ENCODE peak calls at places on chromosomes 16 and 17, in four cellular contexts. E, P, Q and T are unnamed samples.

GRCh38 chr16:30458561-30459394 is 13.1 kb upstream of the SEPHS2 start:
- DNase-seq in Q (peak; percentile 84), P (peak; percentile 56), E (no peak), T (peak; percentile 72)

GRCh38 chr17:63519116-63519881 is 3.9 kb upstream of the KCNH6 start:
- DNase-seq in P (no peak), E (no peak), Q (no peak), T (no peak)

GRCh38 chr16:49312389-49312990 is 30.9 kb upstream of the CBLN1 start:
- DNase-seq in P (no peak), E (no peak), Q (no peak), T (no peak)

GRCh38 chr16:82059161-82059982 is 24.3 kb downstream of the HSD17B2 start:
- DNase-seq in Q (no peak), P (no peak), E (no peak), T (no peak)

GRCh38 chr17:44219126-44219635 is 294 bp downstream of the UBTF start:
- DNase-seq in E (peak; percentile 56), Q (peak; percentile 88), P (peak; percentile 82), T (peak; percentile 60)

GRCh38 chr17:53971361-53971760 is 148.6 kb downstream of the KIF2B start:
- DNase-seq in E (no peak), P (no peak), Q (no peak), T (no peak)

GRCh38 chr16:627458-628239 is 3.1 kb upstream of the WFIKKN1 start:
- DNase-seq in Q (no peak), E (no peak), P (no peak), T (no peak)

GRCh38 chr17:61551255-61551742 is 39.7 kb downstream of the NACA2 start:
- DNase-seq in Q (peak; percentile 58), P (no peak), E (no peak), T (peak; percentile 27)

GRCh38 chr16:917591-918061 is 53.2 kb downstream of the LMF1 start:
- DNase-seq in P (no peak), Q (no peak), E (no peak), T (no peak)

GRCh38 chr16:86424968-86425367 is 85.4 kb upstream of the FOXF1 start:
- DNase-seq in E (no peak), Q (no peak), P (no peak), T (no peak)

GRCh38 chr17:61486135-61487120 is 34.2 kb downstream of the TBX4 start:
- DNase-seq in Q (no peak), P (no peak), E (no peak), T (no peak)

GRCh38 chr17:66190738-66191606 is 961 bp downstream of the CEP112 start:
- DNase-seq in E (peak; percentile 39), P (no peak), Q (no peak), T (no peak)

GRCh38 chr16:86761117-86761971 is 183.0 kb downstream of the FOXL1 start:
- DNase-seq in Q (peak; percentile 19), E (peak; percentile 58), P (peak; percentile 67), T (peak; percentile 29)

GRCh38 chr16:46737621-46738214 is 10.4 kb downstream of the MYLK3 start:
- DNase-seq in E (peak; percentile 61), Q (no peak), P (no peak), T (no peak)

GRCh38 chr17:10292057-10292931 is 80.5 kb downstream of the MYH13 start:
- DNase-seq in Q (no peak), E (no peak), P (no peak), T (no peak)

GRCh38 chr17:82246365-82247174 is 17.7 kb downstream of the SLC16A3 start:
- DNase-seq in E (peak; percentile 59), P (no peak), Q (no peak), T (no peak)

GRCh38 chr17:42031584-42031983 is 11.7 kb downstream of the NKIRAS2 start:
- DNase-seq in Q (no peak), P (no peak), E (no peak), T (no peak)

GRCh38 chr17:77592503-77592902 is 366.0 kb upstream of the TNRC6C start:
- DNase-seq in Q (no peak), E (no peak), P (no peak), T (peak; percentile 41)

GRCh38 chr17:60554377-60554788 is 28.3 kb upstream of the APPBP2 start:
- DNase-seq in E (peak; percentile 56), Q (no peak), P (no peak), T (peak; percentile 70)

GRCh38 chr16:50680907-50681885 is at the start of gene SNX20:
- DNase-seq in E (peak; percentile 29), P (no peak), Q (peak; percentile 66), T (peak; percentile 31)

GRCh38 chr17:17843096-17843495 is 6.3 kb upstream of the SREBF1 start:
- DNase-seq in Q (no peak), P (no peak), E (no peak), T (no peak)

GRCh38 chr17:80850817-80851216 is 140.8 kb upstream of the CHMP6 start:
- DNase-seq in E (no peak), Q (no peak), P (peak; percentile 2), T (no peak)

GRCh38 chr16:2027024-2028010 is 615 bp downstream of the NHERF2 start:
- DNase-seq in E (peak; percentile 28), Q (peak; percentile 44), P (no peak), T (no peak)

GRCh38 chr17:12296120-12296727 is 275.5 kb downstream of the MAP2K4 start:
- DNase-seq in E (no peak), P (no peak), Q (no peak), T (no peak)

GRCh38 chr16:79188115-79188779 is 412.3 kb downstream of the MAF start:
- DNase-seq in E (no peak), Q (no peak), P (no peak), T (no peak)
- H3K4me3 ChIP-seq in E (no peak overlapping the region), Q (no peak overlapping the region), P (no peak overlapping the region), T (no peak overlapping the region)

GRCh38 chr16:13611596-13611995 is 308.4 kb upstream of the ERCC4 start:
- DNase-seq in E (no peak), Q (no peak), P (no peak), T (no peak)

GRCh38 chr16:13612623-13613022 is 307.3 kb upstream of the ERCC4 start:
- DNase-seq in Q (no peak), E (no peak), P (no peak), T (no peak)

GRCh38 chr16:13606804-13607203 is 313.1 kb upstream of the ERCC4 start:
- DNase-seq in P (no peak), Q (no peak), E (peak; percentile 80), T (no peak)

DNA sequence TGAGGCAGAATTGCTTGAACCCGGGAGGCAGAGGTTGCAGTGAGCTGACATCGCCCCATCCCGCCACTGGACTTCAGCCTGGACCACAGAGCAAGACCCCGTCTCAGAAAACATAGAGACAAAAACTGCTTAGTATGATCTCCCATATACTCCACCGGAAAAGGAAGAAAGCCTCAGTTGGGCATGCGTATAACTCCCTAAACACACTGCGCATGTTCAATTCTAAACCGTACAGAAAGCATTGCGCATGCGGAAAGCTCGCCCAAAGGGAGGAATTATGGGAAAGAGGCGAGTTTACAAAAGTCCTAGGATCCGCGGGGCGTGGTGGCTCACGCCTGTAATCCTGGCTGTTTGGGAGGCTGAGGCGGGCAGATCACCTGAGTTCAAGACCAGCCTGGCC is 312.7 kb upstream of the ERCC4 start:
- DNase-seq in E (peak; percentile 69), P (no peak), Q (no peak), T (no peak)
- H3K9me3 ChIP-seq in E (no peaks in the 10 kb centered on the region), P (no peaks in the 10 kb centered on the region), Q (no peaks in the 10 kb centered on the region), T (no peaks in the 10 kb centered on the region)

DNA sequence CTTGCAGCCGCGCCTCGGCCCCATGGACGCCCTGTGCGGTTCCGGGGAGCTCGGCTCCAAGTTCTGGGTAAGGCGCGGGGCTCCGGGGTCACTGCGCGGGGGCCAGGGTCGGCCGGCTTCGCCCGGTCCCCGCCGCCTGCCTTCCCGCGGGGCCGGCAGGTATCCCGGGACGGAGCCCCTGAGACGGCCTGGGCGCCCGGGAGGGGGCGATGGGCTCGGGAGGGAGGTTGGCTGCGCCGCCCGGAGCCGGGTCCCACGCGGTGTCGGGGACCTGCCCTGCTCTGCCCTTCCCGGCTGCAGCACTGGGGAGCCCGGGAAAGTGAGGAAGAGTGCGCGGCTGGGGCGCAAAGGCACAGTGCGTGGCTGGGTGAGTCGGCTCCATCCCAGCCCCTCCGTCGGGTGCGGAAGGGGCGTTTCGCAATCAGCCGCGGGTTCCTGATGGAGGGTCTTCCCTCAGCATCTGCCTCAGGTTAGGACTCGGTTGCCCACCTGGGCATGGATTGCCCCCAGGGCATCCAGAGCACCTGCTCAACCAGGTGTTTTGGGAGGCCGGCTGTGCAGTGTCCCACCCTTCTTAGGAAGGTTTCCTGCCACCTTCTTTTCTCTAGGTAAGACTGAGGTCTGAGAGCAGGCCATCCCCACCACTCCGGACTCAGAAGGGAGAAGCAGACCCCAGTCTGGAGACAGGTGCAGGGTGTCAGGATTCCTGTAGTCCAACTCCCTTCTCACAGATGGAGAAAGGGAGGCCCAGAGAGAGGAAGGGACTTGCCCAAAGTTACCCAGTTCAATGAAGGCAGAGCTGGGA is 436 bp downstream of the ABCC3 start:
- DNase-seq in E (no peak), Q (no peak), P (no peak), T (peak; percentile 40)
- H3K4me3 ChIP-seq in E (peak overlapping the region; percentile 59), Q (no peak overlapping the region), P (peak overlapping the region; percentile 73), T (peak overlapping the region; percentile 79)

GRCh38 chr16:54351171-54351570 is 64.6 kb upstream of the IRX3 start:
- DNase-seq in P (no peak), E (no peak), Q (no peak), T (no peak)
- H3K9me3 ChIP-seq in P (no peaks in the 10 kb centered on the region), E (no peaks in the 10 kb centered on the region), Q (no peaks in the 10 kb centered on the region), T (no peaks in the 10 kb centered on the region)

GRCh38 chr17:79842656-79843474 is 3.6 kb upstream of the CBX4 start:
- DNase-seq in E (no peak), P (no peak), Q (no peak), T (no peak)
- H3K4me3 ChIP-seq in E (peak overlapping the region; percentile 60), P (peak overlapping the region; percentile 66), Q (no peak overlapping the region), T (peak overlapping the region; percentile 54)

DNA sequence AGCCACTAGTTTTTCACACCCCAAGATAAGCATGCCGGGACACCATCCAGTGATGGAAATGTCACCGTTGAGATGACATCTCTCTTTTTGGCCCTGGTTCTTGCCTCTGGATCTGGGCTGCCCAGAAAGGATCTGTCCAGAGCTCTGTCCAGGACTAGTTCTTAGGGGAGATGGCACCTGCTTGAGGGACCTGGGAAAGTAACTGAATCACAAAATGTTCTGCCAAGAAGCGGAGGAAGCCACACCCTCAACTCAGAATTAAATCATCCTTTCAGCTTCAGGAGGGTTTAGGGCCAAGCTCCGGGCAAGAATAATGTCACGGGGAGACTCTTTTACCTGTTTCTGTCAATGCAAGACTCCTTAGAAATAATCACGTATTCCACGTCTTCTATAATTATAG is 248.6 kb downstream of the MAF start:
- DNase-seq in Q (no peak), E (no peak), P (no peak), T (no peak)
- H3K9me3 ChIP-seq in Q (no peaks in the 10 kb centered on the region), E (no peaks in the 10 kb centered on the region), P (no peaks in the 10 kb centered on the region), T (no peaks in the 10 kb centered on the region)